ENCODE peak calls at places on chromosomes 5 and 9, in eight cellular contexts. One of them, this sample, is unnamed.

GRCh38 chr9:68779558-68780376 is 74.7 kb downstream of the PIP5K1B start:
- DNase-seq in Panc1: peak; percentile 46
- DNase-seq in left ventricle myocardium inferior: peak; percentile 95
- DNase-seq in upper lobe of right lung: peak; percentile 97
- DNase-seq in AG09309: peak; percentile 72
- DNase-seq in AG10803: peak; percentile 94
- DNase-seq in fibroblast of mammary gland: peak; percentile 90
- DNase-seq in foreskin fibroblast: peak; percentile 98
- DNase-seq in this sample: peak; percentile 90

GRCh38 chr5:105726093-105726492 is 1944.6 kb downstream of the EFNA5 start:
- DNase-seq in Panc1: no peak
- DNase-seq in left ventricle myocardium inferior: no peak
- DNase-seq in upper lobe of right lung: no peak
- DNase-seq in AG09309: no peak
- DNase-seq in AG10803: no peak
- DNase-seq in fibroblast of mammary gland: no peak
- DNase-seq in foreskin fibroblast: no peak
- DNase-seq in this sample: no peak

GRCh38 chr5:126587551-126588390 is 7.2 kb downstream of the ALDH7A1 start:
- DNase-seq in Panc1: no peak
- DNase-seq in left ventricle myocardium inferior: no peak
- DNase-seq in upper lobe of right lung: no peak
- DNase-seq in AG09309: no peak
- DNase-seq in AG10803: no peak
- DNase-seq in fibroblast of mammary gland: no peak
- DNase-seq in foreskin fibroblast: no peak
- DNase-seq in this sample: no peak

GRCh38 chr9:89374176-89374575 is 55.9 kb downstream of the SECISBP2 start:
- DNase-seq in Panc1: no peak
- DNase-seq in left ventricle myocardium inferior: no peak
- DNase-seq in upper lobe of right lung: no peak
- DNase-seq in AG09309: no peak
- DNase-seq in AG10803: peak; percentile 43
- DNase-seq in fibroblast of mammary gland: no peak
- DNase-seq in foreskin fibroblast: no peak
- DNase-seq in this sample: no peak

GRCh38 chr5:66364186-66364585 is 220.1 kb downstream of the SREK1 start:
- DNase-seq in Panc1: no peak
- DNase-seq in left ventricle myocardium inferior: no peak
- DNase-seq in upper lobe of right lung: no peak
- DNase-seq in AG09309: no peak
- DNase-seq in AG10803: no peak
- DNase-seq in fibroblast of mammary gland: no peak
- DNase-seq in foreskin fibroblast: no peak
- DNase-seq in this sample: no peak

GRCh38 chr5:432928-433791 is 9.8 kb upstream of the EXOC3 start:
- DNase-seq in Panc1: no peak
- DNase-seq in left ventricle myocardium inferior: no peak
- DNase-seq in upper lobe of right lung: peak; percentile 75
- DNase-seq in AG09309: no peak
- DNase-seq in AG10803: no peak
- DNase-seq in fibroblast of mammary gland: no peak
- DNase-seq in foreskin fibroblast: no peak
- DNase-seq in this sample: no peak

GRCh38 chr9:15231788-15232635 is 75.0 kb downstream of the TTC39B start:
- DNase-seq in Panc1: no peak
- DNase-seq in left ventricle myocardium inferior: no peak
- DNase-seq in upper lobe of right lung: no peak
- DNase-seq in AG09309: no peak
- DNase-seq in AG10803: peak; percentile 44
- DNase-seq in fibroblast of mammary gland: peak; percentile 62
- DNase-seq in foreskin fibroblast: peak; percentile 52
- DNase-seq in this sample: peak; percentile 47

GRCh38 chr5:91288517-91288916 is 94.6 kb downstream of the ARRDC3 start:
- DNase-seq in Panc1: no peak
- DNase-seq in left ventricle myocardium inferior: no peak
- DNase-seq in upper lobe of right lung: no peak
- DNase-seq in AG09309: no peak
- DNase-seq in AG10803: no peak
- DNase-seq in fibroblast of mammary gland: no peak
- DNase-seq in foreskin fibroblast: no peak
- DNase-seq in this sample: no peak

GRCh38 chr9:122125891-122126331 is 32.8 kb upstream of the TTLL11 start:
- DNase-seq in Panc1: no peak
- DNase-seq in left ventricle myocardium inferior: no peak
- DNase-seq in upper lobe of right lung: no peak
- DNase-seq in AG09309: no peak
- DNase-seq in AG10803: peak; percentile 24
- DNase-seq in fibroblast of mammary gland: no peak
- DNase-seq in foreskin fibroblast: peak; percentile 50
- DNase-seq in this sample: no peak

GRCh38 chr5:1886634-1887399 is 4.1 kb upstream of the IRX4 start:
- DNase-seq in Panc1: no peak
- DNase-seq in left ventricle myocardium inferior: no peak
- DNase-seq in upper lobe of right lung: no peak
- DNase-seq in AG09309: no peak
- DNase-seq in AG10803: no peak
- DNase-seq in fibroblast of mammary gland: no peak
- DNase-seq in foreskin fibroblast: no peak
- DNase-seq in this sample: no peak

GRCh38 chr9:136808781-136809158 is 1.0 kb downstream of the RABL6 start:
- DNase-seq in Panc1: no peak
- DNase-seq in left ventricle myocardium inferior: no peak
- DNase-seq in upper lobe of right lung: no peak
- DNase-seq in AG09309: no peak
- DNase-seq in AG10803: peak; percentile 53
- DNase-seq in fibroblast of mammary gland: peak; percentile 34
- DNase-seq in foreskin fibroblast: peak; percentile 54
- DNase-seq in this sample: no peak

GRCh38 chr5:113578091-113578490 is 64.6 kb downstream of the YTHDC2 start:
- DNase-seq in Panc1: no peak
- DNase-seq in left ventricle myocardium inferior: no peak
- DNase-seq in upper lobe of right lung: no peak
- DNase-seq in AG09309: no peak
- DNase-seq in AG10803: no peak
- DNase-seq in fibroblast of mammary gland: no peak
- DNase-seq in foreskin fibroblast: no peak
- DNase-seq in this sample: no peak

GRCh38 chr5:10858307-10858706 is 97.3 kb upstream of the DAP start:
- DNase-seq in Panc1: no peak
- DNase-seq in left ventricle myocardium inferior: no peak
- DNase-seq in upper lobe of right lung: no peak
- DNase-seq in AG09309: no peak
- DNase-seq in AG10803: no peak
- DNase-seq in fibroblast of mammary gland: no peak
- DNase-seq in foreskin fibroblast: no peak
- DNase-seq in this sample: no peak

GRCh38 chr5:39654715-39655114 is 229.9 kb upstream of the DAB2 start:
- DNase-seq in Panc1: no peak
- DNase-seq in left ventricle myocardium inferior: no peak
- DNase-seq in upper lobe of right lung: no peak
- DNase-seq in AG09309: no peak
- DNase-seq in AG10803: no peak
- DNase-seq in fibroblast of mammary gland: no peak
- DNase-seq in foreskin fibroblast: no peak
- DNase-seq in this sample: no peak

GRCh38 chr9:93577045-93577939 is 908 bp downstream of the PHF2 start:
- DNase-seq in Panc1: no peak
- DNase-seq in left ventricle myocardium inferior: peak; percentile 54
- DNase-seq in upper lobe of right lung: peak; percentile 79
- DNase-seq in AG09309: no peak
- DNase-seq in AG10803: peak; percentile 29
- DNase-seq in fibroblast of mammary gland: no peak
- DNase-seq in foreskin fibroblast: peak; percentile 52
- DNase-seq in this sample: peak; percentile 60

GRCh38 chr9:96009690-96010477 is 134.4 kb downstream of the ERCC6L2 start:
- DNase-seq in Panc1: no peak
- DNase-seq in left ventricle myocardium inferior: no peak
- DNase-seq in upper lobe of right lung: no peak
- DNase-seq in AG09309: no peak
- DNase-seq in AG10803: no peak
- DNase-seq in fibroblast of mammary gland: peak; percentile 28
- DNase-seq in foreskin fibroblast: peak; percentile 21
- DNase-seq in this sample: peak; percentile 47

GRCh38 chr5:179135441-179136215 is 75.5 kb downstream of the ZNF354C start:
- DNase-seq in Panc1: no peak
- DNase-seq in left ventricle myocardium inferior: no peak
- DNase-seq in upper lobe of right lung: no peak
- DNase-seq in AG09309: no peak
- DNase-seq in AG10803: no peak
- DNase-seq in fibroblast of mammary gland: no peak
- DNase-seq in foreskin fibroblast: no peak
- DNase-seq in this sample: no peak

DNA sequence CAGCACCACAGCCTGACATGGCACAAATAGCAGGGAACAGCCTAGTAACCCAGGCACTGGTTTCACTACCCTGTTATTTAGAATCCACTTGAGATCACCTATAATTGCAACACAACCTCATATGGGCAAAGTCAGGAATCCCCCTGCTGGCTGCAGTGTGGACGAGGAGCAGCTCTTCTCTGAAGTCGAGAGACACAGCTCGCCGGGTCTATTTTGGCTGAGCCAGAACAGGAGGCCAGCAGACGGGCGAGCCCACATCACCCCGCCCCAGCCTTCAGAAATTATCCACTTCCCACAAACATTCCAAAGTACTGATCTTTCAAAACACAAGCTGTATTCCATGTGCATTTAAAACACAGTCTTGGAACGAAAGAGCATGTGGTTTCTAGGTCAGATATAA is 179.0 kb downstream of the ROR2 start:
- DNase-seq in Panc1: no peak
- DNase-seq in left ventricle myocardium inferior: no peak
- DNase-seq in upper lobe of right lung: no peak
- DNase-seq in AG09309: peak; percentile 81
- DNase-seq in AG10803: peak; percentile 95
- DNase-seq in fibroblast of mammary gland: peak; percentile 94
- DNase-seq in foreskin fibroblast: peak; percentile 96
- DNase-seq in this sample: no peak
- TF ChIP-seq CTCF in Panc1: peak; percentile 27
- TF ChIP-seq CTCF in left ventricle myocardium inferior: no peak
- TF ChIP-seq CTCF in upper lobe of right lung: peak; percentile 35
- TF ChIP-seq CTCF in AG09309: peak; percentile 66
- TF ChIP-seq CTCF in AG10803: peak; percentile 74
- TF ChIP-seq CTCF in fibroblast of mammary gland: peak; percentile 59
- TF ChIP-seq CTCF in foreskin fibroblast: peak; percentile 65
- TF ChIP-seq CTCF in this sample: no peak

GRCh38 chr5:69048233-69048632 is 45.6 kb upstream of the SLC30A5 start:
- DNase-seq in Panc1: no peak
- DNase-seq in left ventricle myocardium inferior: no peak
- DNase-seq in upper lobe of right lung: no peak
- DNase-seq in AG09309: no peak
- DNase-seq in AG10803: peak; percentile 4
- DNase-seq in fibroblast of mammary gland: peak; percentile 19
- DNase-seq in foreskin fibroblast: peak; percentile 19
- DNase-seq in this sample: no peak
- TF ChIP-seq CTCF in Panc1: peak; percentile 78
- TF ChIP-seq CTCF in left ventricle myocardium inferior: peak; percentile 32
- TF ChIP-seq CTCF in upper lobe of right lung: peak; percentile 31
- TF ChIP-seq CTCF in AG09309: peak; percentile 67
- TF ChIP-seq CTCF in AG10803: peak; percentile 48
- TF ChIP-seq CTCF in fibroblast of mammary gland: peak; percentile 59
- TF ChIP-seq CTCF in foreskin fibroblast: peak; percentile 27
- TF ChIP-seq CTCF in this sample: peak; percentile 15

GRCh38 chr5:112240011-112240410 is 179.1 kb downstream of the EPB41L4A start:
- DNase-seq in Panc1: no peak
- DNase-seq in left ventricle myocardium inferior: no peak
- DNase-seq in upper lobe of right lung: no peak
- DNase-seq in AG09309: no peak
- DNase-seq in AG10803: no peak
- DNase-seq in fibroblast of mammary gland: no peak
- DNase-seq in foreskin fibroblast: no peak
- DNase-seq in this sample: no peak

GRCh38 chr5:112237456-112237855 is 181.6 kb downstream of the EPB41L4A start:
- DNase-seq in Panc1: no peak
- DNase-seq in left ventricle myocardium inferior: no peak
- DNase-seq in upper lobe of right lung: no peak
- DNase-seq in AG09309: no peak
- DNase-seq in AG10803: no peak
- DNase-seq in fibroblast of mammary gland: no peak
- DNase-seq in foreskin fibroblast: no peak
- DNase-seq in this sample: no peak

GRCh38 chr5:112232651-112233050 is 186.4 kb downstream of the EPB41L4A start:
- DNase-seq in Panc1: no peak
- DNase-seq in left ventricle myocardium inferior: no peak
- DNase-seq in upper lobe of right lung: no peak
- DNase-seq in AG09309: no peak
- DNase-seq in AG10803: no peak
- DNase-seq in fibroblast of mammary gland: no peak
- DNase-seq in foreskin fibroblast: no peak
- DNase-seq in this sample: no peak

GRCh38 chr5:112234000-112234399 is 185.1 kb downstream of the EPB41L4A start:
- DNase-seq in Panc1: no peak
- DNase-seq in left ventricle myocardium inferior: no peak
- DNase-seq in upper lobe of right lung: no peak
- DNase-seq in AG09309: no peak
- DNase-seq in AG10803: no peak
- DNase-seq in fibroblast of mammary gland: no peak
- DNase-seq in foreskin fibroblast: no peak
- DNase-seq in this sample: no peak

DNA sequence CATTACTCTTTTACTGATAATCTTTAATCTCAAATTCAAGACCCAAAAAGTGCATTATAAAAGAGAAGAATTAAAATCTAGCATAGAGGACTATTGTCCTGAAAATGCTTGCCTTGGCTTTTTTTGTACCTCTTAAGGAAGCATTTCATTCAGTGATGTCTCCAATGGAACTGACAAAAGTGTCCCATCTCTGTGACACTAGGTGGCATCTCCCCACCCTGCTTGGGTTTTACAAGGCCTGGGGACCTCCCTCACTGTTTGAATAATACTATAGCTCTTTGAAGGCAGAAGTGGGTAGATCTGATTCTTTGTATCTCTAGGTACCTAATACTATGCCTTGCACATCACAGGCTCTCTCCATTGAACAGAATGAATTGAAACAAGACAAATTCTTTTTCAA is 180.6 kb downstream of the EPB41L4A start:
- DNase-seq in Panc1: no peak
- DNase-seq in left ventricle myocardium inferior: no peak
- DNase-seq in upper lobe of right lung: no peak
- DNase-seq in AG09309: no peak
- DNase-seq in AG10803: no peak
- DNase-seq in fibroblast of mammary gland: no peak
- DNase-seq in foreskin fibroblast: no peak
- DNase-seq in this sample: no peak
- TF ChIP-seq CTCF in Panc1: no peak
- TF ChIP-seq CTCF in left ventricle myocardium inferior: peak; percentile 36
- TF ChIP-seq CTCF in upper lobe of right lung: no peak
- TF ChIP-seq CTCF in AG09309: no peak
- TF ChIP-seq CTCF in AG10803: no peak
- TF ChIP-seq CTCF in fibroblast of mammary gland: no peak
- TF ChIP-seq CTCF in foreskin fibroblast: no peak
- TF ChIP-seq CTCF in this sample: no peak

DNA sequence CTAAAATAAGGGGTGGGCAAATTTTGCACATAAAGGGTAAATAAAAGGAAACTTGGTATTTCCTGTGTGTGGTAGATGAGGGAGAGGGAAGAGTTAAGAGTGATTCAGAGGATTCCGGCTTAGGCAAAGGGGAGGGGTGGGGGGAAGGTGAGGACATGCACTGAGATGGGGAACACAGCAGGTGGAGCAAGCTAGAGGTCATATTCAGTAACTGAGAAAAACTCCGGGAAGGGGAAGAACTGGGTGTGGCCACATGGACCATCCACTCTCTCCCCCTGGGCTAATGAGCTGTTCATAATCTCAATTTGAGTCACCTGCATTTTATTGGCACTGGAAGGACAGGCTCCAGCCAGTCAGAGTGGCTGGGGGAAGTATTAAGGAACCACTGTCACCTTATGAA is 45.1 kb upstream of the UGCG start:
- DNase-seq in Panc1: no peak
- DNase-seq in left ventricle myocardium inferior: no peak
- DNase-seq in upper lobe of right lung: no peak
- DNase-seq in AG09309: no peak
- DNase-seq in AG10803: no peak
- DNase-seq in fibroblast of mammary gland: peak; percentile 27
- DNase-seq in foreskin fibroblast: no peak
- DNase-seq in this sample: no peak
- TF ChIP-seq CTCF in Panc1: no peak
- TF ChIP-seq CTCF in left ventricle myocardium inferior: no peak
- TF ChIP-seq CTCF in upper lobe of right lung: no peak
- TF ChIP-seq CTCF in AG09309: no peak
- TF ChIP-seq CTCF in AG10803: no peak
- TF ChIP-seq CTCF in fibroblast of mammary gland: no peak
- TF ChIP-seq CTCF in foreskin fibroblast: no peak
- TF ChIP-seq CTCF in this sample: no peak

This sample was measured in GM13976.